ENCODE peak calls at places on chromosomes 5 and 9, in five cellular contexts. R is AG08395; O is stimulated activated CD4-positive, alpha-beta T cell treated with anti-CD3 and anti-CD28 coated beads, Interleukin-2, amount 100 ng/mL, for 48 hours; Z is AG04450; H is NCI-H748 treated with DMSO at 0.1 percent for 48 hours. W is an unnamed sample.

GRCh38 chr9:128160603-128160987 is 530 bp downstream of the BBLN start:
- DNase-seq in Z (no peak), R (no peak), O (peak), H (no peak), W (no peak)

GRCh38 chr5:106521701-106522100 is 1149.0 kb downstream of the EFNA5 start:
- DNase-seq in Z (peak), R (peak), H (no peak), O (no peak), W (no peak)

GRCh38 chr9:132794730-132795380 is 83.2 kb downstream of the AK8 start:
- DNase-seq in O (no peak), R (no peak), H (peak), Z (no peak), W (no peak)

GRCh38 chr5:118873417-118873816 is 114.9 kb downstream of the DTWD2 start:
- DNase-seq in Z (no peak), R (no peak), O (no peak), H (no peak), W (no peak)

GRCh38 chr9:1871486-1872181 is 143.5 kb upstream of the SMARCA2 start:
- DNase-seq in R (peak), O (no peak), H (peak), Z (no peak), W (no peak)

GRCh38 chr9:94623253-94623652 is 16.1 kb downstream of the FBP1 start:
- DNase-seq in Z (no peak), O (peak), R (no peak), H (no peak), W (no peak)

GRCh38 chr5:140969880-140970279 is 3.6 kb downstream of the PCDHAC2 start:
- DNase-seq in H (no peak), R (no peak), O (no peak), Z (no peak), W (no peak)

GRCh38 chr9:76414656-76415055 is 20.4 kb upstream of the RFK start:
- DNase-seq in H (no peak), R (no peak), O (no peak), Z (no peak), W (no peak)

GRCh38 chr9:132114102-132114707 is 34.5 kb upstream of the MED27 start:
- DNase-seq in O (peak), R (peak), H (no peak), Z (peak), W (no peak)

GRCh38 chr9:28538132-28538531 is 964.9 kb upstream of the C9orf72 start:
- DNase-seq in R (no peak), Z (no peak), O (no peak), H (no peak), W (no peak)

GRCh38 chr9:15231788-15232635 is 75.0 kb downstream of the TTC39B start:
- DNase-seq in Z (no peak), H (peak), R (no peak), O (peak), W (no peak)

GRCh38 chr5:139282195-139282557 is 11.4 kb upstream of the MATR3 start:
- DNase-seq in H (no peak), O (no peak), R (no peak), Z (no peak), W (no peak)

GRCh38 chr9:74742792-74743389 is 144.8 kb downstream of the TRPM6 start:
- DNase-seq in H (peak), O (no peak), Z (peak), R (peak), W (no peak)

GRCh38 chr9:131530930-131531832 is at the start of gene UCK1:
- DNase-seq in Z (peak), H (peak), R (peak), O (peak), W (peak)

GRCh38 chr5:75042511-75042910 is 9.8 kb downstream of the GCNT4 start:
- DNase-seq in R (no peak), H (no peak), O (no peak), Z (no peak), W (no peak)

GRCh38 chr9:14170973-14171596 is 142.9 kb downstream of the NFIB start:
- DNase-seq in H (no peak), O (no peak), R (no peak), Z (peak), W (no peak)

GRCh38 chr5:42750507-42750906 is 6.1 kb upstream of the CCDC152 start:
- DNase-seq in Z (no peak), H (no peak), R (no peak), O (no peak), W (no peak)

GRCh38 chr9:18250051-18250450 is 223.9 kb upstream of the ADAMTSL1 start:
- DNase-seq in R (no peak), Z (no peak), O (no peak), H (no peak), W (no peak)

GRCh38 chr5:127572930-127573329 is 55.5 kb downstream of the PRRC1 start:
- DNase-seq in H (no peak), Z (no peak), R (no peak), O (no peak), W (no peak)

GRCh38 chr9:36625006-36625600 is 52.4 kb downstream of the MELK start:
- DNase-seq in O (no peak), Z (peak), H (no peak), R (peak), W (no peak)

GRCh38 chr9:93649610-93650261 is 73.4 kb downstream of the PHF2 start:
- DNase-seq in O (no peak), Z (no peak), R (no peak), H (no peak), W (no peak)

GRCh38 chr5:80399553-80400239 is 8.2 kb upstream of the ZFYVE16 start:
- DNase-seq in H (no peak), O (no peak), Z (peak), R (peak), W (no peak)

GRCh38 chr9:107336718-107337360 is 53.8 kb downstream of the RAD23B start:
- DNase-seq in H (no peak), Z (no peak), O (no peak), R (peak), W (no peak)

GRCh38 chr5:66113160-66113559 is 30.9 kb upstream of the SREK1 start:
- DNase-seq in O (no peak), Z (no peak), H (no peak), R (no peak), W (no peak)

GRCh38 chr5:16568875-16569580 is 47.8 kb downstream of the RETREG1 start:
- DNase-seq in H (peak), R (peak), Z (no peak), O (no peak), W (no peak)

GRCh38 chr5:40082313-40082712 is 597.4 kb upstream of the PTGER4 start:
- DNase-seq in Z (no peak), O (no peak), H (no peak), R (no peak), W (no peak)

GRCh38 chr5:81202652-81203051 is 30.5 kb upstream of the CKMT2 start:
- DNase-seq in Z (no peak), R (no peak), O (no peak), H (no peak), W (no peak)

GRCh38 chr5:2857837-2858236 is 106.4 kb upstream of the IRX2 start:
- DNase-seq in Z (no peak), O (no peak), R (no peak), H (no peak), W (no peak)

GRCh38 chr9:4297151-4297794 is 2.6 kb downstream of the GLIS3 start:
- DNase-seq in R (peak), O (no peak), Z (no peak), H (peak), W (peak)

GRCh38 chr9:137860361-137860760 is 17.2 kb upstream of the CACNA1B start:
- DNase-seq in R (no peak), H (no peak), O (no peak), Z (no peak), W (no peak)

GRCh38 chr5:16504571-16504970 is 39.0 kb upstream of the ZNF622 start:
- DNase-seq in H (no peak), R (no peak), O (no peak), Z (no peak), W (no peak)

GRCh38 chr9:116058421-116058820 is 95.2 kb upstream of the PAPPA start:
- DNase-seq in H (no peak), R (no peak), Z (no peak), O (no peak), W (no peak)

GRCh38 chr9:107707915-107708441 is 218.4 kb upstream of the KLF4 start:
- DNase-seq in O (no peak), Z (no peak), H (no peak), R (peak), W (no peak)

GRCh38 chr5:145938699-145939531 is 2.5 kb downstream of the SH3RF2 start:
- DNase-seq in O (no peak), H (peak), Z (no peak), R (no peak), W (no peak)

GRCh38 chr9:19870988-19871387 is 82.2 kb upstream of the SLC24A2 start:
- DNase-seq in O (no peak), Z (no peak), R (no peak), H (no peak), W (no peak)

GRCh38 chr5:36059571-36060515 is 6.8 kb downstream of the UGT3A2 start:
- DNase-seq in O (no peak), Z (no peak), H (no peak), R (no peak), W (no peak)

GRCh38 chr5:148740966-148741742 is 85.3 kb upstream of the ADRB2 start:
- DNase-seq in R (peak), O (no peak), H (peak), Z (peak), W (no peak)

GRCh38 chr5:161547573-161548471 is 1.3 kb upstream of the GABRB2 start:
- DNase-seq in H (no peak), Z (no peak), O (no peak), R (no peak), W (no peak)

GRCh38 chr9:113164536-113165300 is 13.9 kb downstream of the SLC31A2 start:
- DNase-seq in R (peak), H (no peak), Z (no peak), O (no peak), W (no peak)

GRCh38 chr5:127419858-127420257 is 97.6 kb upstream of the PRRC1 start:
- DNase-seq in H (no peak), R (no peak), Z (no peak), O (no peak), W (no peak)